ENCODE peak calls at places on chromosomes 1 and 21, in eight cellular contexts. V is uterus, O is suprapubic skin, Q is transverse colon, L is sigmoid colon, I is body of pancreas, X is A549, E is stomach. T is an unnamed sample. For H3K9me3, the result is how much of the 10 kb centered on the place peaks cover.

GRCh38 chr1:228794810-228795209 is 59.5 kb downstream of the RHOU start:
- DNase-seq in Q (no peak), O (no peak), L (no peak), E (no peak), X (no peak), I (no peak), V (no peak), T (no peak)

GRCh38 chr1:9149151-9149550 is 20.2 kb upstream of the GPR157 start:
- DNase-seq in I (no peak), X (no peak), E (no peak), L (no peak), V (no peak), Q (no peak), O (no peak), T (no peak)

GRCh38 chr1:209398330-209398991 is 185.1 kb upstream of the CAMK1G start:
- DNase-seq in I (no peak), X (peak), V (peak), E (no peak), Q (peak), O (no peak), L (peak), T (no peak)

GRCh38 chr1:83029050-83029449 is 969.9 kb downstream of the TTLL7 start:
- DNase-seq in X (no peak), I (no peak), E (no peak), O (no peak), Q (no peak), L (no peak), V (no peak), T (no peak)

GRCh38 chr1:180271640-180272255 is 41.7 kb downstream of the LHX4 start:
- DNase-seq in X (no peak), E (no peak), Q (no peak), O (no peak), I (no peak), L (peak), V (no peak), T (no peak)

GRCh38 chr1:223842784-223843183 is 3.0 kb downstream of the TP53BP2 start:
- DNase-seq in E (no peak), O (no peak), X (no peak), Q (no peak), V (no peak), L (no peak), I (no peak), T (no peak)

GRCh38 chr1:203512830-203513578 is 19.1 kb downstream of the OPTC start:
- DNase-seq in L (peak), X (peak), O (peak), E (peak), V (peak), I (no peak), Q (peak), T (no peak)

GRCh38 chr1:53135735-53136114 is 6.7 kb downstream of the SLC1A7 start:
- DNase-seq in V (no peak), O (no peak), I (no peak), L (no peak), X (no peak), Q (peak), E (peak), T (peak)

GRCh38 chr1:162118063-162118462 is 48.6 kb downstream of the NOS1AP start:
- DNase-seq in E (no peak), I (no peak), O (no peak), X (no peak), Q (no peak), L (no peak), V (no peak), T (no peak)

GRCh38 chr1:9289090-9289534 is 3.6 kb upstream of the SPSB1 start:
- DNase-seq in X (no peak), Q (peak), V (peak), L (peak), I (peak), E (peak), O (no peak), T (peak)

GRCh38 chr1:155160128-155160527 is 13.0 kb downstream of the KRTCAP2 start:
- DNase-seq in Q (no peak), I (no peak), O (peak), V (no peak), E (no peak), L (peak), X (no peak), T (peak)

GRCh38 chr1:205183676-205184335 is 27.7 kb downstream of the DSTYK start:
- DNase-seq in E (no peak), L (no peak), X (no peak), I (no peak), V (no peak), Q (no peak), O (no peak), T (no peak)

GRCh38 chr1:67722292-67722944 is 37.4 kb downstream of the GADD45A start:
- DNase-seq in L (no peak), Q (no peak), E (no peak), I (no peak), X (no peak), O (no peak), V (no peak), T (no peak)

GRCh38 chr21:26715878-26716506 is 129.2 kb downstream of the ADAMTS1 start:
- DNase-seq in V (peak), X (peak), E (peak), I (peak), O (no peak), L (no peak), Q (peak), T (no peak)

GRCh38 chr1:162984699-162985098 is 84.5 kb upstream of the RGS4 start:
- DNase-seq in E (no peak), O (no peak), L (no peak), Q (no peak), X (no peak), V (no peak), I (no peak), T (no peak)

GRCh38 chr1:116373451-116374339 is 651 bp downstream of the ATP1A1 start:
- DNase-seq in O (peak), L (peak), V (peak), X (no peak), Q (peak), E (peak), I (peak), T (peak)
- TF ChIP-seq POLR2A in O (no peak), L (peak), V (peak), X (no peak), Q (peak), E (no peak), I (peak), T (no peak)

GRCh38 chr1:211472724-211473123 is 19.2 kb downstream of the RD3 start:
- DNase-seq in O (no peak), E (no peak), Q (no peak), X (no peak), L (no peak), V (no peak), I (no peak), T (no peak)

GRCh38 chr1:211469938-211470529 is 21.9 kb downstream of the RD3 start:
- DNase-seq in I (peak), Q (peak), E (peak), X (peak), O (peak), L (peak), V (peak), T (peak)

GRCh38 chr1:211468595-211468994 is 23.4 kb downstream of the RD3 start:
- DNase-seq in X (no peak), O (no peak), L (peak), I (no peak), E (no peak), V (peak), Q (no peak), T (no peak)

GRCh38 chr1:211473823-211474222 is 18.1 kb downstream of the RD3 start:
- DNase-seq in Q (no peak), X (no peak), L (no peak), E (no peak), O (no peak), V (no peak), I (no peak), T (no peak)

DNA sequence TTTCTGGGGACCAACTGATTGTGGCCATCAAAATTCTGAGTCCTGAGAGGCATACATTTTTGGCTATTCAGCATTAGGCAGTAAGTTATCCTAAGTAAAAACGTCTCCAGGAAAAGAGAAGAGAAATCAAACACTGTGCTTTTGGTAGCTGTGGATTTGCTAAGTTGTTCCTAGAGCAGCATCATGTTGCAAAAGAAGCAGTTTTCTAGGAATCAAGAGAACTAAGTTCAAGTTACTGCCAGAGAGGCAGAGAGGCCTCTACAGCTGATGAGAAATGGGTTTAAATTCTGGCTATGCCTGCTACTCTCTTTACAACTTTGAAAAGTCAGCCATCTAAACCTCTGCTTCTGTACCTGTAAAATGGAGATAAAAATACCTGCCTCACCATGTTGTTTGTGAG is 22.8 kb downstream of the RD3 start:
- DNase-seq in L (no peak), I (no peak), Q (no peak), V (no peak), O (no peak), X (no peak), E (no peak), T (no peak)
- H3K27ac ChIP-seq in L (no peak), I (peak), Q (no peak), V (no peak), O (no peak), X (no peak), E (no peak), T (no peak)

GRCh38 chr1:118364882-118365281 is 179.9 kb upstream of the SPAG17 start:
- DNase-seq in L (no peak), X (no peak), I (no peak), V (no peak), E (no peak), Q (no peak), O (no peak), T (no peak)
- H3K9me3 ChIP-seq in L (under half), X (under half), I (under half), V (under half), E (under half), Q (under half), O (under half), T (under half)

GRCh38 chr21:17048974-17049373 is 463.9 kb upstream of the CXADR start:
- DNase-seq in O (no peak), X (no peak), I (no peak), Q (no peak), E (no peak), L (no peak), V (no peak), T (no peak)

GRCh38 chr21:17050156-17050555 is 462.7 kb upstream of the CXADR start:
- DNase-seq in V (no peak), Q (no peak), E (no peak), O (no peak), I (no peak), L (no peak), X (no peak), T (no peak)

GRCh38 chr21:17044696-17045095 is 468.1 kb upstream of the CXADR start:
- DNase-seq in L (no peak), V (no peak), I (no peak), Q (no peak), X (no peak), O (no peak), E (no peak), T (no peak)

GRCh38 chr21:17050646-17051045 is 462.2 kb upstream of the CXADR start:
- DNase-seq in V (no peak), L (no peak), E (no peak), O (no peak), X (no peak), Q (no peak), I (no peak), T (no peak)

GRCh38 chr21:17045214-17045835 is 467.5 kb upstream of the CXADR start:
- DNase-seq in Q (no peak), X (no peak), I (no peak), E (no peak), V (no peak), O (no peak), L (no peak), T (no peak)
- TF ChIP-seq POLR2A in Q (no peak), X (no peak), I (no peak), E (no peak), V (no peak), O (no peak), L (no peak), T (no peak)

GRCh38 chr1:21904475-21904724 is 32.7 kb downstream of the HSPG2 start:
- DNase-seq in O (no peak), Q (peak), V (no peak), X (no peak), L (no peak), E (no peak), I (no peak), T (no peak)
- H3K27ac ChIP-seq in O (peak), Q (peak), V (peak), X (no peak), L (peak), E (peak), I (peak), T (peak)

DNA sequence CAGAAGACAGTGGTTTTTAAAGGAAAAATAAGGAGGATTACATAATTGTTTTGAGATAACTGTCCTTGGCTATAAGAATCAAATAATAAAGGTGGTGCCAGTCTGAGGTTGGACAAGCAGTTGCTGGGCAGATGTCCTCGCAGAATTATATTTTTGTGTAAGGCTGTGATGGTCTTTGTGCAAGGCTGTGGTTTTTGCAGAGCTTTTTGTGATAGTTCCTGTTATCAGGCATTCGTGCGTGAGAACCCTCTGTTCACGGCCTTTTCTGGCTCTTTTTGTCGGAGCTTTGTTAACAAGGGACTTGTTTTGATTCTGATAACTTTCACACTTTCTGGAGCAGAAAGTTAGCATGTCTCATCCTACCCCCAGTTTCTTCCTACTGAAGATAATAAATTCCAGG is 33.4 kb downstream of the SH3BP5L start:
- DNase-seq in E (no peak), X (no peak), V (no peak), Q (no peak), O (no peak), I (no peak), L (no peak), T (no peak)
- H3K9me3 ChIP-seq in E (under half), X (under half), V (under half), Q (under half), O (under half), I (under half), L (under half), T (under half)

GRCh38 chr1:89822109-89822962 is 1.5 kb downstream of the LRRC8D start:
- DNase-seq in I (no peak), X (peak), L (no peak), Q (peak), V (no peak), O (no peak), E (no peak), T (peak)

GRCh38 chr1:89822999-89823628 is 2.3 kb downstream of the LRRC8D start:
- DNase-seq in I (no peak), L (no peak), O (no peak), V (no peak), X (no peak), E (no peak), Q (no peak), T (no peak)

GRCh38 chr1:89823679-89824292 is 3.0 kb downstream of the LRRC8D start:
- DNase-seq in L (no peak), Q (no peak), O (no peak), E (no peak), V (no peak), I (no peak), X (no peak), T (no peak)

GRCh38 chr1:89821322-89822108 is 683 bp downstream of the LRRC8D start:
- DNase-seq in E (peak), V (no peak), X (peak), L (peak), O (no peak), Q (peak), I (peak), T (peak)

DNA sequence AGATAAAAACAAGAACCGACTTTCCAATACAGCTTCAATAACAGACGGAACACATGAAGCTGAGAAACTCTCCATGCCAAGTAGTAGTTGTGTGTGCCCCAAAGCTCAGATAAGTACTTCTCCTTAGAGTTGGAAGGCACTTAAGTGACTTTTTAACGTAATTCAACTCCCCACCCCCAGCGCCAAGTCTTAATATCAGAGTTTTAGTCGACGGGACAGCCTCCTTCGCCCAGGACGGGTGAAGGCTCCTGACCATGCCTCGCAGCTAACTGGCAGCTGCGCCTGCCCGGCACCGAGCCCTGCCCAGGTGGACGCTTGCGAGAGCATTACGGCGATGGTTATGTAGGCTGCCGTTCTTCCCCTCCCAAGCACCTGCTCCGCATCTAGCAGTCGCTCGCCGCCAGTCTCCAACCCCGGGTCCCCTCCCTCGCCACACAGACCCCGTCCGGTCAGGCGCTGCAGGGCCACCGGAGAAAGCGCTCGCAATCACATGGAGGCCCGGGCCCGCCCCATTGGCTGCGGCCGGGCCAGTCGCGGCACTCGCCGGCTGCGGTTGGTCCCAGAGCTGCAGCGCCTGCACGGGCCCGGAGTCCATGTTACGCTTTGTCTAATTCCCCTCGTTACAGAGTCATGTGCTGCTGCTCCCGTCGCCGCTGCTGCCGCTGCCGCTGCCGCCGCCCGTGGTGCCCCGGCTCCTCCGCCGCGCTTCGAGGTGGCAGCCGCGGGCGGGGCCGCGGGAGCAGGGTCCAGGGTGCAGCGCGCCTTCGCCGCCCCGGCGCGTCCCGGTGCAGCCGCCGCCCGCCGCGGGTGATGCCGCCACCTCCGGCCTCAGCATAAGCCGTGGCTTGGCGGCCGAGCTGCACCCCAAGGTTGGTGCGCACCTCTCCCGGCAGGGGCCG is at the start of gene LRRC8D:
- DNase-seq in V (peak), E (peak), I (peak), O (peak), X (peak), Q (peak), L (peak), T (peak)
- TF ChIP-seq POLR2A in V (peak), E (no peak), I (peak), O (no peak), X (peak), Q (peak), L (peak), T (peak)